ENCODE peak calls at places on chromosomes 5 and 9, in seven cellular contexts. One of them, this sample, is unnamed.

GRCh38 chr9:76374702-76375543 is 19.3 kb downstream of the RFK start:
- DNase-seq in frontal cortex: no peak
- DNase-seq in dorsolateral prefrontal cortex: no peak
- DNase-seq in HepG2: peak
- DNase-seq in activated naive CD4-positive, alpha-beta T cell treated with Interleukin-2 at 50 U/mL for 16 hours: no peak
- DNase-seq in ACHN: peak
- DNase-seq in stimulated activated CD4-positive, alpha-beta T cell treated with anti-CD3 and anti-CD28 coated beads, Interleukin-2, amount 100 ng/mL, for 48 hours: no peak
- DNase-seq in this sample: peak

GRCh38 chr9:33202552-33203300 is 35.6 kb upstream of the B4GALT1 start:
- DNase-seq in frontal cortex: no peak
- DNase-seq in dorsolateral prefrontal cortex: no peak
- DNase-seq in HepG2: no peak
- DNase-seq in activated naive CD4-positive, alpha-beta T cell treated with Interleukin-2 at 50 U/mL for 16 hours: peak
- DNase-seq in ACHN: no peak
- DNase-seq in stimulated activated CD4-positive, alpha-beta T cell treated with anti-CD3 and anti-CD28 coated beads, Interleukin-2, amount 100 ng/mL, for 48 hours: no peak
- DNase-seq in this sample: peak

GRCh38 chr9:13580760-13581159 is 301.3 kb upstream of the MPDZ start:
- DNase-seq in frontal cortex: no peak
- DNase-seq in dorsolateral prefrontal cortex: no peak
- DNase-seq in HepG2: no peak
- DNase-seq in activated naive CD4-positive, alpha-beta T cell treated with Interleukin-2 at 50 U/mL for 16 hours: no peak
- DNase-seq in ACHN: no peak
- DNase-seq in stimulated activated CD4-positive, alpha-beta T cell treated with anti-CD3 and anti-CD28 coated beads, Interleukin-2, amount 100 ng/mL, for 48 hours: no peak
- DNase-seq in this sample: no peak

GRCh38 chr9:137114613-137115393 is at the start of gene DPP7:
- DNase-seq in frontal cortex: peak
- DNase-seq in dorsolateral prefrontal cortex: peak
- DNase-seq in HepG2: no peak
- DNase-seq in activated naive CD4-positive, alpha-beta T cell treated with Interleukin-2 at 50 U/mL for 16 hours: peak
- DNase-seq in ACHN: peak
- DNase-seq in stimulated activated CD4-positive, alpha-beta T cell treated with anti-CD3 and anti-CD28 coated beads, Interleukin-2, amount 100 ng/mL, for 48 hours: peak
- DNase-seq in this sample: peak

GRCh38 chr5:149799119-149799623 is 69.1 kb downstream of the PPARGC1B start:
- DNase-seq in frontal cortex: no peak
- DNase-seq in dorsolateral prefrontal cortex: no peak
- DNase-seq in HepG2: peak
- DNase-seq in activated naive CD4-positive, alpha-beta T cell treated with Interleukin-2 at 50 U/mL for 16 hours: no peak
- DNase-seq in ACHN: peak
- DNase-seq in stimulated activated CD4-positive, alpha-beta T cell treated with anti-CD3 and anti-CD28 coated beads, Interleukin-2, amount 100 ng/mL, for 48 hours: no peak
- DNase-seq in this sample: no peak

GRCh38 chr5:19496056-19496455 is 491.9 kb downstream of the CDH18 start:
- DNase-seq in frontal cortex: no peak
- DNase-seq in dorsolateral prefrontal cortex: no peak
- DNase-seq in HepG2: no peak
- DNase-seq in activated naive CD4-positive, alpha-beta T cell treated with Interleukin-2 at 50 U/mL for 16 hours: no peak
- DNase-seq in ACHN: no peak
- DNase-seq in stimulated activated CD4-positive, alpha-beta T cell treated with anti-CD3 and anti-CD28 coated beads, Interleukin-2, amount 100 ng/mL, for 48 hours: no peak
- DNase-seq in this sample: no peak

GRCh38 chr5:132267931-132268501 is 10.5 kb downstream of the PDLIM4 start:
- DNase-seq in frontal cortex: no peak
- DNase-seq in dorsolateral prefrontal cortex: no peak
- DNase-seq in HepG2: peak
- DNase-seq in activated naive CD4-positive, alpha-beta T cell treated with Interleukin-2 at 50 U/mL for 16 hours: no peak
- DNase-seq in ACHN: no peak
- DNase-seq in stimulated activated CD4-positive, alpha-beta T cell treated with anti-CD3 and anti-CD28 coated beads, Interleukin-2, amount 100 ng/mL, for 48 hours: no peak
- DNase-seq in this sample: peak

GRCh38 chr5:31442253-31442820 is 89.6 kb downstream of the DROSHA start:
- DNase-seq in frontal cortex: no peak
- DNase-seq in dorsolateral prefrontal cortex: no peak
- DNase-seq in HepG2: no peak
- DNase-seq in activated naive CD4-positive, alpha-beta T cell treated with Interleukin-2 at 50 U/mL for 16 hours: no peak
- DNase-seq in ACHN: no peak
- DNase-seq in stimulated activated CD4-positive, alpha-beta T cell treated with anti-CD3 and anti-CD28 coated beads, Interleukin-2, amount 100 ng/mL, for 48 hours: no peak
- DNase-seq in this sample: no peak

GRCh38 chr9:93891549-93892310 is 63.4 kb downstream of the BARX1 start:
- DNase-seq in frontal cortex: no peak
- DNase-seq in dorsolateral prefrontal cortex: no peak
- DNase-seq in HepG2: no peak
- DNase-seq in activated naive CD4-positive, alpha-beta T cell treated with Interleukin-2 at 50 U/mL for 16 hours: no peak
- DNase-seq in ACHN: no peak
- DNase-seq in stimulated activated CD4-positive, alpha-beta T cell treated with anti-CD3 and anti-CD28 coated beads, Interleukin-2, amount 100 ng/mL, for 48 hours: no peak
- DNase-seq in this sample: no peak

GRCh38 chr9:100134731-100135130 is 35.7 kb downstream of the INVS start:
- DNase-seq in frontal cortex: no peak
- DNase-seq in dorsolateral prefrontal cortex: no peak
- DNase-seq in HepG2: no peak
- DNase-seq in activated naive CD4-positive, alpha-beta T cell treated with Interleukin-2 at 50 U/mL for 16 hours: no peak
- DNase-seq in ACHN: no peak
- DNase-seq in stimulated activated CD4-positive, alpha-beta T cell treated with anti-CD3 and anti-CD28 coated beads, Interleukin-2, amount 100 ng/mL, for 48 hours: no peak
- DNase-seq in this sample: no peak

GRCh38 chr5:43432486-43433365 is 20.5 kb upstream of the CCL28 start:
- DNase-seq in frontal cortex: peak
- DNase-seq in dorsolateral prefrontal cortex: no peak
- DNase-seq in HepG2: peak
- DNase-seq in activated naive CD4-positive, alpha-beta T cell treated with Interleukin-2 at 50 U/mL for 16 hours: no peak
- DNase-seq in ACHN: no peak
- DNase-seq in stimulated activated CD4-positive, alpha-beta T cell treated with anti-CD3 and anti-CD28 coated beads, Interleukin-2, amount 100 ng/mL, for 48 hours: no peak
- DNase-seq in this sample: peak

GRCh38 chr5:36953043-36953442 is 76.5 kb downstream of the NIPBL start:
- DNase-seq in frontal cortex: no peak
- DNase-seq in dorsolateral prefrontal cortex: no peak
- DNase-seq in HepG2: no peak
- DNase-seq in activated naive CD4-positive, alpha-beta T cell treated with Interleukin-2 at 50 U/mL for 16 hours: no peak
- DNase-seq in ACHN: no peak
- DNase-seq in stimulated activated CD4-positive, alpha-beta T cell treated with anti-CD3 and anti-CD28 coated beads, Interleukin-2, amount 100 ng/mL, for 48 hours: no peak
- DNase-seq in this sample: no peak

GRCh38 chr5:14453486-14453885 is 128.1 kb upstream of the OTULINL start:
- DNase-seq in frontal cortex: no peak
- DNase-seq in dorsolateral prefrontal cortex: no peak
- DNase-seq in HepG2: no peak
- DNase-seq in activated naive CD4-positive, alpha-beta T cell treated with Interleukin-2 at 50 U/mL for 16 hours: no peak
- DNase-seq in ACHN: no peak
- DNase-seq in stimulated activated CD4-positive, alpha-beta T cell treated with anti-CD3 and anti-CD28 coated beads, Interleukin-2, amount 100 ng/mL, for 48 hours: no peak
- DNase-seq in this sample: no peak

GRCh38 chr9:91833096-91833877 is 116.7 kb downstream of the ROR2 start:
- DNase-seq in frontal cortex: no peak
- DNase-seq in dorsolateral prefrontal cortex: no peak
- DNase-seq in HepG2: no peak
- DNase-seq in activated naive CD4-positive, alpha-beta T cell treated with Interleukin-2 at 50 U/mL for 16 hours: no peak
- DNase-seq in ACHN: no peak
- DNase-seq in stimulated activated CD4-positive, alpha-beta T cell treated with anti-CD3 and anti-CD28 coated beads, Interleukin-2, amount 100 ng/mL, for 48 hours: no peak
- DNase-seq in this sample: no peak

GRCh38 chr5:137395011-137395755 is 103.9 kb downstream of the SPOCK1 start:
- DNase-seq in frontal cortex: no peak
- DNase-seq in dorsolateral prefrontal cortex: no peak
- DNase-seq in HepG2: no peak
- DNase-seq in activated naive CD4-positive, alpha-beta T cell treated with Interleukin-2 at 50 U/mL for 16 hours: no peak
- DNase-seq in ACHN: peak
- DNase-seq in stimulated activated CD4-positive, alpha-beta T cell treated with anti-CD3 and anti-CD28 coated beads, Interleukin-2, amount 100 ng/mL, for 48 hours: no peak
- DNase-seq in this sample: peak

GRCh38 chr5:160064441-160064840 is 54.8 kb downstream of the PWWP2A start:
- DNase-seq in frontal cortex: no peak
- DNase-seq in dorsolateral prefrontal cortex: no peak
- DNase-seq in HepG2: no peak
- DNase-seq in activated naive CD4-positive, alpha-beta T cell treated with Interleukin-2 at 50 U/mL for 16 hours: no peak
- DNase-seq in ACHN: no peak
- DNase-seq in stimulated activated CD4-positive, alpha-beta T cell treated with anti-CD3 and anti-CD28 coated beads, Interleukin-2, amount 100 ng/mL, for 48 hours: no peak
- DNase-seq in this sample: no peak

GRCh38 chr9:135993840-135994776 is 32.9 kb upstream of the UBAC1 start:
- DNase-seq in frontal cortex: no peak
- DNase-seq in dorsolateral prefrontal cortex: no peak
- DNase-seq in HepG2: peak
- DNase-seq in activated naive CD4-positive, alpha-beta T cell treated with Interleukin-2 at 50 U/mL for 16 hours: no peak
- DNase-seq in ACHN: no peak
- DNase-seq in stimulated activated CD4-positive, alpha-beta T cell treated with anti-CD3 and anti-CD28 coated beads, Interleukin-2, amount 100 ng/mL, for 48 hours: no peak
- DNase-seq in this sample: no peak

This sample was measured in Ammon's horn.